ENCODE peak calls at places on chromosomes 12 and 14, in four cellular contexts. Z is BJ, R is left ventricle myocardium inferior, D is cardiac fibroblast. H is an unnamed sample.
A peak's percentile ranks its signal among the peaks of the same experiment; 100 is the strongest.

GRCh38 chr12:52147367-52147972 is 44.3 kb downstream of the KRT80 start:
- DNase-seq in R (peak; percentile 85), D (peak; percentile 99), Z (peak; percentile 97), H (peak; percentile 94)

GRCh38 chr12:15608406-15608805 is 180.8 kb downstream of the EPS8 start:
- DNase-seq in D (no peak), R (no peak), Z (no peak), H (no peak)

GRCh38 chr14:69288001-69288771 is 28.2 kb downstream of the GALNT16 start:
- DNase-seq in R (peak; percentile 37), Z (peak; percentile 37), D (peak; percentile 41), H (peak; percentile 21)

GRCh38 chr12:130581782-130582181 is 134.3 kb downstream of the RIMBP2 start:
- DNase-seq in R (no peak), D (no peak), Z (no peak), H (no peak)

GRCh38 chr12:56804684-56805083 is 41.6 kb downstream of the HSD17B6 start:
- DNase-seq in Z (no peak), R (no peak), D (no peak), H (no peak)

GRCh38 chr14:90608281-90608680 is 207.9 kb downstream of the TTC7B start:
- DNase-seq in R (no peak), Z (no peak), D (no peak), H (no peak)

GRCh38 chr14:71235865-71236264 is 328.6 kb downstream of the PCNX1 start:
- DNase-seq in R (peak; percentile 42), D (no peak), Z (no peak), H (no peak)

GRCh38 chr12:5927732-5928516 is 17.1 kb downstream of the ANO2 start:
- DNase-seq in R (no peak), Z (no peak), D (no peak), H (no peak)

GRCh38 chr12:4766445-4766844 is 46.2 kb downstream of the GALNT8 start:
- DNase-seq in Z (no peak), R (no peak), D (no peak), H (no peak)

GRCh38 chr14:38143651-38144505 is 63.8 kb upstream of the SSTR1 start:
- DNase-seq in R (no peak), D (peak; percentile 75), Z (peak; percentile 68), H (peak; percentile 76)

GRCh38 chr14:22668417-22668816 is 24.3 kb upstream of the OR6J1 start:
- DNase-seq in D (peak; percentile 91), R (no peak), Z (no peak), H (peak; percentile 84)

GRCh38 chr14:90677484-90678045 is 138.7 kb downstream of the TTC7B start:
- DNase-seq in R (no peak), D (peak; percentile 74), Z (no peak), H (peak; percentile 78)

GRCh38 chr12:14995583-14996425 is 23.0 kb downstream of the PDE6H start:
- DNase-seq in Z (peak; percentile 36), D (peak; percentile 88), R (no peak), H (peak; percentile 92)

GRCh38 chr14:64293976-64294671 is at the start of gene ESR2:
- DNase-seq in Z (no peak), R (peak; percentile 19), D (peak; percentile 54), H (peak; percentile 50)

GRCh38 chr12:104063712-104064030 is 660 bp upstream of the HCFC2 start:
- DNase-seq in Z (no peak), D (peak; percentile 52), R (no peak), H (peak; percentile 50)

GRCh38 chr12:54341343-54341742 is 16.4 kb downstream of the COPZ1 start:
- DNase-seq in D (no peak), Z (no peak), R (no peak), H (no peak)

GRCh38 chr12:105992849-105993740 is 145.7 kb downstream of the NUAK1 start:
- DNase-seq in D (peak; percentile 82), R (no peak), Z (no peak), H (peak; percentile 84)

GRCh38 chr14:63248211-63248610 is 44.0 kb downstream of the RHOJ start:
- DNase-seq in Z (peak; percentile 53), D (peak; percentile 65), R (no peak), H (peak; percentile 81)

GRCh38 chr12:3751151-3752095 is 1.5 kb downstream of the CRACR2A start:
- DNase-seq in Z (no peak), D (no peak), R (no peak), H (no peak)

GRCh38 chr12:57094194-57095160 is 5.6 kb downstream of the NAB2 start:
- DNase-seq in Z (no peak), R (no peak), D (no peak), H (no peak)

GRCh38 chr12:2586159-2587035 is 208.4 kb upstream of the FKBP4 start:
- DNase-seq in D (no peak), Z (no peak), R (no peak), H (no peak)

GRCh38 chr12:47803196-47803875 is 16.4 kb downstream of the HDAC7 start:
- DNase-seq in D (no peak), Z (no peak), R (no peak), H (no peak)
- H3K4me3 ChIP-seq in D (no peak overlapping the region), Z (no peak overlapping the region), R (peak overlapping the region; percentile 5), H (no peak overlapping the region)

DNA sequence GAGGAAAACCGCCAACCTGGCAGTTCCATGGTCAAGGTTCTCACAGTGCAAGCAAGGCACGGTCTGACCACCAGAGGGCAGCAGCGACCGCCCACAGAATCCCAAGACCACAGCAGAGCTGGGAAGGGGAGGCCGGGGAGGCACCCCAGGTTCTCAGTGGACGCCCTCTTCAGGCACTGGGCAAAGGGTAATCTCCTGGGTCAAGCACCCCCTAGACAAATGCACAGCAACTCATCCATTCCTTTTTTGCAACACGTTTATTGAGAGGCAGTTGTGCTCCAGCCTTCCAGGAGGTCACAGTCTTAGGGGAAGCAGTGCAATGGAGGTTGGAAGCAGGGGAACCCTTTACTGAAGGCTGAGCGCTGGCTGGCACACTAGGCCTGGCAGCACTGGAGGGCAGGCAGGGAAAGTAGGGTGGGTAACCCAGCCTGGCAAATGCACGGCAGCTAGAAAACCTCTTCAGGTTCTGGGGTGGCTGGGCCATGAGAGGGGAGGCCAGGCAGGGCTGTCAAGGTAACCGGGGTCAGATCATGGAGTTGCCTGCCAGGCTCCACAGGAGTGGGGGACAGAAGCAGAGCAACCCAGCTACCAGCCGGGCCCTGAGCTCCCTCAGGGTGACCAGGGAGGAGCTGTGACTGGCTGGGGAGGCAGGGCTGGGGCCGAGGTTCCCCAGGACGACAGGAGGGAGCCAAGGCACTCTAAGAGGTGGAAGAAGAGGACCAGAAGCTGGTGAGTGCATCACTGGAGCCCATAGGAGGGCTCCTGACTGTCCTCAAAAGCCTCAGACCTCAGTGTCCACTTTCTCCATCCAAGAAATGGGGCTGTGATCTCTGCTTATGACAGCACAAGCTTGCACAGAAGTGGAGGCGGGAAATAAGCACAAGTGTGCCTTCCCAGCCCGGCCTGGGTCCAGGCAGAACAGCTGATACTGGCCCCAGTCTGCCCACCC is 1.8 kb upstream of the RHOF start:
- DNase-seq in R (peak; percentile 89), D (peak; percentile 92), Z (no peak), H (peak; percentile 89)
- H3K4me3 ChIP-seq in R (peak overlapping the region; percentile 81), D (no peak overlapping the region), Z (no peak overlapping the region), H (no peak overlapping the region)

GRCh38 chr12:107418976-107419375 is 266.6 kb upstream of the PWP1 start:
- DNase-seq in Z (no peak), R (no peak), D (no peak), H (no peak)
- H3K4me3 ChIP-seq in Z (no peak overlapping the region), R (no peak overlapping the region), D (no peak overlapping the region), H (no peak overlapping the region)

DNA sequence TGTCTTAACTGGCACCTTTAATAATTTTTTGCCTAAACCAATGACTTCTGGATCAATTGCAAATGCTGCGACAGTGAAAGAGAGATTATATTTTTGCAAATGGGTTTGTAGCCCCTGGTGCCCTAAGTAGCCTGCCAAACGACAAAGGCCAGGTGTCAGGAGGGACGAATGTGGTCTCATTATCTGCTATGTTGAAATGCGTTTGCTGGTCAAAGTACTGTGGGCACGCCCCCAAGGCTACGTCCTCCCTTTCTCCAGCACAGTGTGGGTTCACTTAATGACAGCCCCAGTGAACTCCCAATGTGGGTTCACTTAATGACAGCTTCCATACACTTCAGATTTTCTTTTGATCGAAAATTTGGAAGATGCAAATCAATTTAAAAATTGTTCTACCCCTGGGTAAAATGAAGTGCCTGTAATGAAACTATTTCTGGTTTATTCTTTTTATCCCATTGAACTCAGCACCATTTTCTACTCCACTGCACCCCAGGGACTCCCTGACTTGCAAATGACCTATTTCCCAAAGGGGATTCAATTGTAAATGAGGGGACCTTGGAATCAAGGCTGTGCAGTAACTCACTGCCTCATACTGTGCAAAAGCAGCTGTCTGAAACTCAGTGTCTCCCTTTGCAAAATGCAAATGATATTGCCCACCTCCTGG is 1.4 kb downstream of the SERPINA11 start:
- DNase-seq in D (no peak), Z (no peak), R (no peak), H (no peak)
- H3K4me3 ChIP-seq in D (no peak overlapping the region), Z (no peak overlapping the region), R (no peak overlapping the region), H (no peak overlapping the region)

GRCh38 chr12:30926243-30927209 is at the start of gene TSPAN11:
- DNase-seq in Z (no peak), D (peak; percentile 9), R (peak; percentile 34), H (peak; percentile 21)

GRCh38 chr12:30930238-30931010 is 3.9 kb downstream of the TSPAN11 start:
- DNase-seq in Z (no peak), D (no peak), R (no peak), H (no peak)

GRCh38 chr12:30928356-30929264 is 2.1 kb downstream of the TSPAN11 start:
- DNase-seq in Z (no peak), D (no peak), R (peak; percentile 53), H (no peak)

GRCh38 chr12:30925607-30926242 is 823 bp upstream of the TSPAN11 start:
- DNase-seq in Z (no peak), D (no peak), R (no peak), H (no peak)

DNA sequence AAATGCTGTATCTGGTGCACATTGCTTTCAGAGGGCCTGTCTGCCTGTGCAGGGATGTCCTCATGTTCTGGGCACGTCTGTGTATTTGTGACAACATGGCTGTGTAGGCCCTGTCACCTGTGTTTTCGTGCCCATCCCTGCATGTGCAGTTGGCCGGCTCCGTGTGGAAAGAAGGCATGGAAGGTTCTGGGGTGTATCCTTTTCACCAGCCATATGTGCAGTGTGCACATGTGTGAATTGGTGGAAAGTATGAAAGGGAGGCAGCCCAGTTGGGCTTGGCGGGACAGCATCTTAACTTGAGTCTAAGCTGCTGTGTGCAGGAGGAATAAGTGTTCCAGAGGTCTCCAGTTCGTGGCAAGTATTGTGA is 645 bp downstream of the TSPAN11 start:
- DNase-seq in R (no peak), D (no peak), Z (no peak), H (no peak)
- H3K4me3 ChIP-seq in R (peak overlapping the region; percentile 67), D (no peak overlapping the region), Z (no peak overlapping the region), H (no peak overlapping the region)

DNA sequence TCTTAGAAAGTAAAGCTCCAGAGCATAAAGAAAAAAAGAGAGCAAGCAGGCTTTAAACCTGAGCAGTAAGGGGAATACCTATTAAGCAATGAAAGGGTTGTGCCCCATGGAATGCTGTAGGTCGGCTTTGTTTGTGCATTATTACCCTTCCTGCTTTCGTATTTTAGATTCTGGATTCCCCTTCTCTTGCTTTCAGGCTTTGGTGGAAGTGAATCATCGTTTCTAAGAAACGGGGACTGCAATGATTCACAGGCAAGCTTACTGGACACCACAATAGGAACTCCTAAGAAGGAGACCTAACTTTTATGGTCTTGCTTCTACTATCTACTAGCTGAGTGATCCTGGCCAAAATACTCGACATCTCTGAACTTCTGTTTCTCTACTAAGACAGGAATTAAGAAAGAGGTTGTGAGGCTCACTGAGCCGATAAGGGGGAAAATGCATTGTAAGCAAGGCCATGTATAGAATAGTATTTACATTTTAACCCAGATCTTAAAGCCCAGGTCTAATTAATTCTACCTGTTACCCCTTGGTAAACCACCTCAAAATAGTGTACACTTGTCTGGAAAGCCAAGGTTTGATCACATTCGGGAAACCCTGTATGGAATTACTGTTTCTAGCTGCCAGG is 1.2 kb upstream of the BMAL2 start:
- DNase-seq in D (peak; percentile 98), Z (peak; percentile 80), R (no peak), H (peak; percentile 96)
- H3K4me3 ChIP-seq in D (no peak overlapping the region), Z (no peak overlapping the region), R (no peak overlapping the region), H (no peak overlapping the region)